ENCODE peak calls at places on chromosomes 11 and 22, in seven cellular contexts. N, U, W, A, F, C and Y are unnamed samples. For H3K4me1, the result is how much of the 10 kb centered on the place peaks cover.

GRCh38 chr11:23555085-23555484 is 694.8 kb upstream of the CCDC179 start:
- DNase-seq in N (peak), U (no peak), W (no peak), A (peak), F (no peak), C (peak), Y (no peak)

GRCh38 chr11:125448136-125448535 is 47.9 kb downstream of the FEZ1 start:
- DNase-seq in N (no peak), U (no peak), W (peak), A (peak), F (no peak), C (no peak), Y (no peak)

GRCh38 chr11:105538531-105538930 is 71.3 kb upstream of the GRIA4 start:
- DNase-seq in N (no peak), U (no peak), W (no peak), A (no peak), F (no peak), C (no peak), Y (no peak)

GRCh38 chr11:65504671-65505433 is 6.0 kb downstream of the MALAT1 start:
- DNase-seq in N (peak), U (no peak), W (peak), A (peak), F (no peak), C (peak), Y (no peak)

GRCh38 chr11:102071497-102072472 is 24.5 kb downstream of the CFAP300 start:
- DNase-seq in N (no peak), U (no peak), W (no peak), A (no peak), F (no peak), C (no peak), Y (no peak)

GRCh38 chr11:9047986-9048522 is 43.3 kb downstream of the SCUBE2 start:
- DNase-seq in N (peak), U (no peak), W (no peak), A (peak), F (no peak), C (no peak), Y (no peak)

GRCh38 chr11:106353031-106353430 is 275.6 kb downstream of the AASDHPPT start:
- DNase-seq in N (no peak), U (no peak), W (peak), A (no peak), F (no peak), C (peak), Y (no peak)

GRCh38 chr22:41380993-41381328 is 781 bp upstream of the TEF start:
- DNase-seq in N (peak), U (no peak), W (no peak), A (peak), F (no peak), C (peak), Y (no peak)

GRCh38 chr22:36817429-36817783 is 571 bp upstream of the PVALB start:
- DNase-seq in N (no peak), U (no peak), W (peak), A (no peak), F (no peak), C (no peak), Y (peak)

DNA sequence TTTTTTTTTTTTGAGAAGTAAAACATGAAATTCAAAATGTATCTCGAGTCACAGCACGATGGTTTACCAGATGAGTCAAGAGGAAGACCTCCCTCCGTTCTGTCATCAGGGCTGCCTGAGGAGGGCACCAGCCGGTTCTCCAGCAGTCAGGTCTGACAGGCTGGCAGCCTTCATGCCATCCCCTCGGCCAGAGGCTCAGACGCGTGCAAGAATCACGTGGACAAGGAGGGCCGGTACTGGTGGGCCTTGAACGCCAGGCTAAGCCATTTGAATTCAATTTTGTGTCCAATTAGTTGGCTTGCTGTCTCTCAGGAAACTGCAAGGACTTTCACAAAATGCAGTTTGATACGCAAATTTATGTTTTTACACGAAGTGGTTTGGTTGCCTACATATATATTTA is 1412.1 kb downstream of the BRD1 start:
- DNase-seq in N (no peak), U (no peak), W (no peak), A (no peak), F (no peak), C (no peak), Y (no peak)
- H2AK5ac ChIP-seq in N (no peak), U (no peak), W (no peak), A (no peak), F (no peak), C (no peak), Y (no peak)

DNA sequence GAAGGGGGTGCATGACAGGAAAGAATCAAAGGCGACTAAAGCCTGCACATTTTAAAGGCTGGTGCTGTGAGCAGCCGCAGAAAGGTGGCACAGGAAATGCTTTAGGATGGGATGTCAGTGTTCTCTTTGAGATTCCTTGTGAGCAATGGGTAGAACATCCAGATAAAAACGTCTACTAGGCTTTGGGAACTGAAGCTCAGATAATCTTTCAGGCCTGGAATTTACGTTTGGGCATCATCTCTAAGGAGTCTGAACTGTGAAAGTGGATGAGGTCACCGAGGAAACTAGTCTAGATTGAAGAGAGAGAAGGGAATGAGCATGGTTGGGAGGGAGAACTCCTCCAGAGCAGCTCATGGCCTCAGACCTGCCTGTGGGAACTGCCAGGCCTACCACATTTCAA is 65.7 kb downstream of the FLI1 start:
- DNase-seq in N (peak), U (no peak), W (peak), A (peak), F (no peak), C (peak), Y (no peak)
- H3K4me1 ChIP-seq in N (under half), U (under half), W (under half), A (under half), F (under half), C (under half), Y (under half)

DNA sequence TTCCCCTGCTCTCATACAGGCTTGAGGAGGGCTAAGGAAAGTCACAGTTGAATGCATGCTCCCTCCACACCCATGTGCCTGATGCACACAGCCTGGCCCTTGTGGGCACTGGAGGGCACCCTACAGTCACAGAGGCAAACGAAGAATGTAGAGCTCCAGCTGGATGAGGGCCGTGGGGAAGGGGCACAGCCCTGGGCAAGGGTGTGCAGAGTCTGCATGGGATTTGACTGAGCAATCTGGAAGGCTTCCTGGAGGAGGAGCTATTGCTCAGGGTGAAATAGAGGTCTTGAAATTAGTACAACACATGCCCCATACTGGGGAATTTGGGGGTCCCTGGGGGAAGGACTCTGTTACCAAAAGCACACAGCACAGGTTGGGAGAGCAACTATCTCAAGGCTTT is 64.0 kb downstream of the KCNQ1 start:
- DNase-seq in N (no peak), U (no peak), W (no peak), A (no peak), F (no peak), C (no peak), Y (peak)
- H2AK5ac ChIP-seq in N (no peak), U (no peak), W (no peak), A (no peak), F (no peak), C (no peak), Y (no peak)

DNA sequence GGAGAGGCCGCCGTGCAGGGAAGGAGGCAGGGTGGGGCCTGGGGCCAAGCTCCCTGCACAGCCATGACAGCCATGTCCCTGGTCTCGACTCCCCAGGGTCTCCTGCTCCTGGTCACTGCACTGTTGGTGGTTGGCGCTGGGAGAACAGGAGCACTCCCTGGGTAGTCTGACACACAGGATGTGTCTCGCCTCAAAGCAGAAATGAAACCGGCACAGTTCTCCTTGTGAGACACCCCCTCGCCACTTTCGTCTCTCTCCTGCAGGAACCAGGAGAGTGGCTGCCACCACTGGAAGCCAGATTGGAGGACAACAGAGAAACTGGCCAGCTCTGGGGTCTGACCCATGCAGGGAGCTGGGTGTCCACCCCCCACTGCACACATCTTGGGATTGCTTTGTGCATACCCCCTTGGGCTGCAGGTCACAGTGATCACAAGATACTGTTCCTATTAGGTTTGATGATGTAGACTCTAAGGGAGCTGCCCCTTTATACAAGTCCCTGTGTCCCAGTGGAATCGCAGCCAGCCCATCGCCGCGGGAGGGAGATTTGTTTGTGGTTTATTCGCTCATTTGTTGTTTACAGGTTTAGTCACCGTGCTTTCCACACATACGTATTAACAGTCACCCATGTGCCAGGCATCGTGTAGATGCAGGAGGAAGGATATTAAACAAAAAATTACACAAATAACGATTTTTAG is 27.0 kb upstream of the YWHAH start:
- DNase-seq in N (no peak), U (no peak), W (no peak), A (no peak), F (no peak), C (peak), Y (no peak)
- H3K4me1 ChIP-seq in N (under half), U (under half), W (under half), A (under half), F (under half), C (under half), Y (under half)

DNA sequence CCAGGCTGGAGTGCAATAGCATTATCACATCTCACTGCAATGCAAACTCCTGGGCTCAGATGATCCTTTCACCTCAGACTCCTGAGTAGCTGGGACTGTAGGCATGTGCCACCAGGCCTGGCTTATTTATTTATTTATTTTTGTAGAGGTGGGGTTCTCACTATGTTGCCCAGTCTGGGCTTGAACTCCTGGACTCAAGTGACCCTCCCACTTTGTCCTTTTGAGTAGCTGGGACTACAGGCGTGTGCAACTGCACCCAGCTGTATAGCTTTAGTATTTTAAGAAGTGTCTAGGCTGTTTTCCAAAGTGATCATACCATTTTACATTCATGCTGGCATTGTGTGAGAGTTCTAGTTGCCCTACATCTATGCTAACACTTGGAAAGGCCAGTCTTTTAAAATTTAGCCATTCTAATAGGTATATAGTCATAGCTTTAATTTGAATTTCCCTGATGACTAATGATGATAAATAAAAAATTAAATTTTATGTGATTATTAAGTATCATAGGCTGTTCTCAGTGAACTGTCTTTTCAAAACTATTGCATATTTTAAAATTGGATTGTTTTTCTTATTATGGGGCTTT is 96.9 kb downstream of the TMEM135 start:
- DNase-seq in N (no peak), U (no peak), W (no peak), A (no peak), F (no peak), C (no peak), Y (no peak)
- H2AK5ac ChIP-seq in N (no peak), U (no peak), W (no peak), A (no peak), F (no peak), C (no peak), Y (no peak)

GRCh38 chr11:128513915-128514681 is 73.3 kb downstream of the ETS1 start:
- DNase-seq in N (no peak), U (no peak), W (no peak), A (no peak), F (no peak), C (no peak), Y (no peak)
- H3K4me1 ChIP-seq in N (under half), U (under half), W (under half), A (under half), F (under half), C (under half), Y (under half)

GRCh38 chr11:45141631-45142030 is 4.8 kb upstream of the PRDM11 start:
- DNase-seq in N (no peak), U (no peak), W (no peak), A (no peak), F (no peak), C (no peak), Y (no peak)

GRCh38 chr11:45143494-45143893 is 2.9 kb upstream of the PRDM11 start:
- DNase-seq in N (no peak), U (no peak), W (no peak), A (no peak), F (no peak), C (no peak), Y (no peak)

GRCh38 chr11:45144126-45145082 is 2.0 kb upstream of the PRDM11 start:
- DNase-seq in N (no peak), U (no peak), W (no peak), A (no peak), F (no peak), C (no peak), Y (peak)

GRCh38 chr11:45141171-45141570 is 5.3 kb upstream of the PRDM11 start:
- DNase-seq in N (no peak), U (no peak), W (no peak), A (no peak), F (no peak), C (no peak), Y (no peak)

DNA sequence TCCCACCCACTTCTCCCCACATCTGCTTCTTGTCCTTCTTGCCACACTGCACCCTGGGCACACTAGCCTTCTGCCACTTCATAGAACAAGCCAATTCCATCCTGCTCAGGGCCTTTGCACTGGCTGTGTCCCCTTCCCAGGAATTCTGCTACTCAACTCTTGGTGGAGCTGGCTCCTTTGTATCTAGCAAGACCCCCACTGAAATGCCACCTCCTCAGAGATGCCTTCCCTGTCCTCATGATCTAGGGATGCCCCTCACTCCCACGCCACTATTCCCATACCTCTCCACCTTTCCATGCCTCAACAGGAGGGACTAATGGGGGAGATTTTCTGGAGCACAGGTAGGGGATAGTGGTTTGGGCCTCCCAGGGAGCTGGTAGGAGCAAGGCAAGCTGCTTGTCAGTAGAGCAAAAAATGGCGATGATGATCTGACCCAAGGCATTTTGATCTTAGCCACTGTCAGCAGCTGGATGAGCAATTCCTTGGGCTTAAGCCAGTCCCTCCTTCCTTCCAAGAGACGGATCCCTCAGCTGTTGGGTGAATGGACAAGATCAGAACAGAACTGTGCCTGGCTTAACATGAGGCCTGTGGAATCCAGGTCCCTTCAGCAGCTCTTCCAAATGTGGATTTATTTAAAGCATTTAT is 4.1 kb upstream of the PRDM11 start:
- DNase-seq in N (no peak), U (no peak), W (no peak), A (peak), F (no peak), C (no peak), Y (no peak)
- H2AK5ac ChIP-seq in N (no peak), U (no peak), W (no peak), A (no peak), F (no peak), C (no peak), Y (no peak)

GRCh38 chr22:24142241-24142640 is 39.0 kb upstream of the SUSD2 start:
- DNase-seq in N (no peak), U (no peak), W (peak), A (no peak), F (no peak), C (peak), Y (no peak)

GRCh38 chr22:24142831-24143230 is 38.5 kb upstream of the SUSD2 start:
- DNase-seq in N (no peak), U (no peak), W (no peak), A (no peak), F (no peak), C (no peak), Y (no peak)

GRCh38 chr22:24141586-24141985 is 39.7 kb upstream of the SUSD2 start:
- DNase-seq in N (peak), U (no peak), W (no peak), A (peak), F (no peak), C (no peak), Y (no peak)

GRCh38 chr22:24138649-24139420 is 42.5 kb upstream of the SUSD2 start:
- DNase-seq in N (no peak), U (no peak), W (no peak), A (no peak), F (no peak), C (peak), Y (no peak)

DNA sequence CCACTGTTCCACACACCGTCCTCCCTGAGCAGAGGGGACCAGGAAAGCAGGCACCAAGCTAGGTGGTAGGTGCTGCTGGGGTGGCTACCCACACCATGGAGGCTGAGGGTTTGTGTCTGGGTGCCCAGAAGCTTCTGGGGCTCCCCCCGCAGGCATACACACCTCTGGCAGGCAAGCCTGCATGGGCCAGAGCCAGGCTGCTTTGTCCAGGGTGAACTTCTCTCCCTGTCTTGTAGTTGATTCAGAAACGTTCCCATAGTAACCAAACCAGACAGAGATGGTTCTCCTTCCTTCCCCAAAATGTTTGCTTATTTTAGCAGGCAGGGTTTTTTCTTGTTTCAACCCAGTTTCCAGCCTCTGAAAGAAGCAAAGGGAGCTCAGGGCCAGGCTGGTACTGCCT is 40.9 kb upstream of the SUSD2 start:
- DNase-seq in N (no peak), U (no peak), W (no peak), A (peak), F (no peak), C (no peak), Y (no peak)
- H3K4me1 ChIP-seq in N (under half), U (under half), W (under half), A (under half), F (under half), C (under half), Y (under half)

GRCh38 chr22:28812491-28812890 is 12.1 kb upstream of the XBP1 start:
- DNase-seq in N (no peak), U (no peak), W (no peak), A (no peak), F (no peak), C (no peak), Y (no peak)
- H2AK5ac ChIP-seq in N (no peak), U (no peak), W (no peak), A (no peak), F (no peak), C (no peak), Y (no peak)

DNA sequence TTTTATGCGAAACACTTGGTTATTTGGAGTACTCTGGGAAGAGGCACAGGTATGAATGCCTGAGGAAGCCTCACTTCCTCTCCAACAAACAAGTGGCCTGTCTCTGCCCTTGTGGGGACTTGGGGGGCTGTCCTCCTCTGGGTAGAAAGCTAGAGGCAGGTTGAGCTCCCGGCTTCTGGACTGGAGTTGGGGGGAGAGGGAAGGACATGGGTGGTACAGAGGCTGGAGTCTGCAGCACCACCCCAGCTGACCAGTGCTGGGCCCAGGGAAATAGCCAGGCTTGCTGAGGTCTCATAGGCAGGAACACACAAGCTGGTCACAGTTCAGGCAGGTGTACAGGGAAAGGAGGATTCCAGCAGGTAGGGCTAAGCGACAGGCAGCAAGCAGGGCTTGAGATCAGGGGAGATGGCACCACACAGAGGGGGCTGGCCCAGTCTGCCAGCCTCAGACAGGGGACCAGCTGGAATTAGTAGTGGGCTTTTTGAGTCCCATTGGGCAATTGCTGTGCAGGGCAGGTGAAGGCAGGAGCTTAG is 135.3 kb upstream of the TEAD1 start:
- DNase-seq in N (no peak), U (no peak), W (no peak), A (no peak), F (no peak), C (no peak), Y (no peak)
- H3K4me1 ChIP-seq in N (under half), U (under half), W (under half), A (under half), F (under half), C (under half), Y (under half)